ENCODE peak calls at places on chromosomes 11 and 22, in seven cellular contexts. One of them, this sample, is unnamed.

GRCh38 chr11:31327417-31327816 is 42.1 kb downstream of the DCDC1 start:
- DNase-seq in Caco-2: no peak
- DNase-seq in activated CD4-positive, CD25-positive, alpha-beta regulatory T cell: no peak
- DNase-seq in SHP77: no peak
- DNase-seq in CD4-positive, CD25-positive, alpha-beta regulatory T cell: no peak
- DNase-seq in IMR-90: no peak
- DNase-seq in tibial nerve: no peak
- DNase-seq in this sample: no peak

GRCh38 chr22:19178065-19178658 is 374 bp downstream of the SLC25A1 start:
- DNase-seq in Caco-2: peak; percentile 63
- DNase-seq in activated CD4-positive, CD25-positive, alpha-beta regulatory T cell: peak; percentile 47
- DNase-seq in SHP77: peak; percentile 39
- DNase-seq in CD4-positive, CD25-positive, alpha-beta regulatory T cell: peak; percentile 64
- DNase-seq in IMR-90: peak; percentile 11
- DNase-seq in tibial nerve: no peak
- DNase-seq in this sample: peak; percentile 11

GRCh38 chr11:78841451-78842060 is 266.9 kb upstream of the NARS2 start:
- DNase-seq in Caco-2: no peak
- DNase-seq in activated CD4-positive, CD25-positive, alpha-beta regulatory T cell: no peak
- DNase-seq in SHP77: no peak
- DNase-seq in CD4-positive, CD25-positive, alpha-beta regulatory T cell: no peak
- DNase-seq in IMR-90: peak; percentile 46
- DNase-seq in tibial nerve: no peak
- DNase-seq in this sample: peak; percentile 58

GRCh38 chr11:10377182-10377581 is 72.3 kb downstream of the ADM start:
- DNase-seq in Caco-2: no peak
- DNase-seq in activated CD4-positive, CD25-positive, alpha-beta regulatory T cell: no peak
- DNase-seq in SHP77: no peak
- DNase-seq in CD4-positive, CD25-positive, alpha-beta regulatory T cell: no peak
- DNase-seq in IMR-90: no peak
- DNase-seq in tibial nerve: no peak
- DNase-seq in this sample: peak; percentile 33

GRCh38 chr22:24400726-24401596 is 26.4 kb upstream of the ADORA2A start:
- DNase-seq in Caco-2: no peak
- DNase-seq in activated CD4-positive, CD25-positive, alpha-beta regulatory T cell: no peak
- DNase-seq in SHP77: no peak
- DNase-seq in CD4-positive, CD25-positive, alpha-beta regulatory T cell: no peak
- DNase-seq in IMR-90: peak; percentile 45
- DNase-seq in tibial nerve: no peak
- DNase-seq in this sample: peak; percentile 57

GRCh38 chr11:79090191-79090590 is 350.6 kb downstream of the TENM4 start:
- DNase-seq in Caco-2: no peak
- DNase-seq in activated CD4-positive, CD25-positive, alpha-beta regulatory T cell: no peak
- DNase-seq in SHP77: no peak
- DNase-seq in CD4-positive, CD25-positive, alpha-beta regulatory T cell: no peak
- DNase-seq in IMR-90: no peak
- DNase-seq in tibial nerve: no peak
- DNase-seq in this sample: no peak

GRCh38 chr22:20430641-20431519 is 6.7 kb downstream of the SCARF2 start:
- DNase-seq in Caco-2: no peak
- DNase-seq in activated CD4-positive, CD25-positive, alpha-beta regulatory T cell: peak; percentile 61
- DNase-seq in SHP77: no peak
- DNase-seq in CD4-positive, CD25-positive, alpha-beta regulatory T cell: peak; percentile 45
- DNase-seq in IMR-90: no peak
- DNase-seq in tibial nerve: no peak
- DNase-seq in this sample: no peak

GRCh38 chr11:129324533-129325175 is 51.0 kb upstream of the BARX2 start:
- DNase-seq in Caco-2: peak; percentile 85
- DNase-seq in activated CD4-positive, CD25-positive, alpha-beta regulatory T cell: no peak
- DNase-seq in SHP77: peak; percentile 84
- DNase-seq in CD4-positive, CD25-positive, alpha-beta regulatory T cell: no peak
- DNase-seq in IMR-90: no peak
- DNase-seq in tibial nerve: peak; percentile 15
- DNase-seq in this sample: peak; percentile 18

GRCh38 chr22:20130739-20131592 is 638 bp upstream of the ZDHHC8 start:
- DNase-seq in Caco-2: peak; percentile 68
- DNase-seq in activated CD4-positive, CD25-positive, alpha-beta regulatory T cell: peak; percentile 70
- DNase-seq in SHP77: peak; percentile 45
- DNase-seq in CD4-positive, CD25-positive, alpha-beta regulatory T cell: peak; percentile 75
- DNase-seq in IMR-90: peak; percentile 61
- DNase-seq in tibial nerve: peak; percentile 70
- DNase-seq in this sample: peak; percentile 53

GRCh38 chr22:28710889-28711285 is 30.7 kb downstream of the CHEK2 start:
- DNase-seq in Caco-2: no peak
- DNase-seq in activated CD4-positive, CD25-positive, alpha-beta regulatory T cell: no peak
- DNase-seq in SHP77: no peak
- DNase-seq in CD4-positive, CD25-positive, alpha-beta regulatory T cell: no peak
- DNase-seq in IMR-90: peak; percentile 43
- DNase-seq in tibial nerve: no peak
- DNase-seq in this sample: peak; percentile 60

GRCh38 chr11:94449437-94449836 is 44.2 kb downstream of the MRE11 start:
- DNase-seq in Caco-2: no peak
- DNase-seq in activated CD4-positive, CD25-positive, alpha-beta regulatory T cell: no peak
- DNase-seq in SHP77: peak; percentile 27
- DNase-seq in CD4-positive, CD25-positive, alpha-beta regulatory T cell: no peak
- DNase-seq in IMR-90: peak; percentile 88
- DNase-seq in tibial nerve: no peak
- DNase-seq in this sample: peak; percentile 97

GRCh38 chr11:76119779-76120178 is 86.5 kb downstream of the WNT11 start:
- DNase-seq in Caco-2: no peak
- DNase-seq in activated CD4-positive, CD25-positive, alpha-beta regulatory T cell: no peak
- DNase-seq in SHP77: no peak
- DNase-seq in CD4-positive, CD25-positive, alpha-beta regulatory T cell: no peak
- DNase-seq in IMR-90: no peak
- DNase-seq in tibial nerve: no peak
- DNase-seq in this sample: no peak

GRCh38 chr11:130625907-130626306 is 177.5 kb downstream of the ADAMTS15 start:
- DNase-seq in Caco-2: no peak
- DNase-seq in activated CD4-positive, CD25-positive, alpha-beta regulatory T cell: no peak
- DNase-seq in SHP77: no peak
- DNase-seq in CD4-positive, CD25-positive, alpha-beta regulatory T cell: no peak
- DNase-seq in IMR-90: no peak
- DNase-seq in tibial nerve: no peak
- DNase-seq in this sample: no peak

GRCh38 chr22:49838771-49839717 is 11.4 kb upstream of the BRD1 start:
- DNase-seq in Caco-2: no peak
- DNase-seq in activated CD4-positive, CD25-positive, alpha-beta regulatory T cell: peak; percentile 56
- DNase-seq in SHP77: no peak
- DNase-seq in CD4-positive, CD25-positive, alpha-beta regulatory T cell: peak; percentile 82
- DNase-seq in IMR-90: peak; percentile 33
- DNase-seq in tibial nerve: no peak
- DNase-seq in this sample: no peak

GRCh38 chr11:69080361-69080973 is 31.7 kb downstream of the TPCN2 start:
- DNase-seq in Caco-2: no peak
- DNase-seq in activated CD4-positive, CD25-positive, alpha-beta regulatory T cell: peak; percentile 31
- DNase-seq in SHP77: no peak
- DNase-seq in CD4-positive, CD25-positive, alpha-beta regulatory T cell: no peak
- DNase-seq in IMR-90: peak; percentile 25
- DNase-seq in tibial nerve: no peak
- DNase-seq in this sample: peak; percentile 26

GRCh38 chr11:78109011-78109685 is 29.5 kb upstream of the NDUFC2 start:
- DNase-seq in Caco-2: no peak
- DNase-seq in activated CD4-positive, CD25-positive, alpha-beta regulatory T cell: no peak
- DNase-seq in SHP77: no peak
- DNase-seq in CD4-positive, CD25-positive, alpha-beta regulatory T cell: no peak
- DNase-seq in IMR-90: no peak
- DNase-seq in tibial nerve: no peak
- DNase-seq in this sample: no peak

GRCh38 chr11:125954945-125955640 is 9.2 kb downstream of the VSIG10L2 start:
- DNase-seq in Caco-2: no peak
- DNase-seq in activated CD4-positive, CD25-positive, alpha-beta regulatory T cell: no peak
- DNase-seq in SHP77: no peak
- DNase-seq in CD4-positive, CD25-positive, alpha-beta regulatory T cell: no peak
- DNase-seq in IMR-90: no peak
- DNase-seq in tibial nerve: no peak
- DNase-seq in this sample: no peak

GRCh38 chr11:66268953-66269906 is 791 bp downstream of the RAB1B start:
- DNase-seq in Caco-2: peak; percentile 55
- DNase-seq in activated CD4-positive, CD25-positive, alpha-beta regulatory T cell: no peak
- DNase-seq in SHP77: no peak
- DNase-seq in CD4-positive, CD25-positive, alpha-beta regulatory T cell: no peak
- DNase-seq in IMR-90: peak; percentile 48
- DNase-seq in tibial nerve: no peak
- DNase-seq in this sample: peak; percentile 34

GRCh38 chr11:119101759-119102423 is at the start of gene DPAGT1:
- DNase-seq in Caco-2: peak; percentile 99
- DNase-seq in activated CD4-positive, CD25-positive, alpha-beta regulatory T cell: peak; percentile 71
- DNase-seq in SHP77: peak; percentile 97
- DNase-seq in CD4-positive, CD25-positive, alpha-beta regulatory T cell: peak; percentile 76
- DNase-seq in IMR-90: peak; percentile 97
- DNase-seq in tibial nerve: peak; percentile 90
- DNase-seq in this sample: peak; percentile 97

GRCh38 chr11:120181446-120181992 is 29.3 kb upstream of the OAF start:
- DNase-seq in Caco-2: no peak
- DNase-seq in activated CD4-positive, CD25-positive, alpha-beta regulatory T cell: no peak
- DNase-seq in SHP77: no peak
- DNase-seq in CD4-positive, CD25-positive, alpha-beta regulatory T cell: no peak
- DNase-seq in IMR-90: no peak
- DNase-seq in tibial nerve: peak; percentile 4
- DNase-seq in this sample: no peak

GRCh38 chr11:110200241-110200640 is 96.2 kb downstream of the RDX start:
- DNase-seq in Caco-2: no peak
- DNase-seq in activated CD4-positive, CD25-positive, alpha-beta regulatory T cell: no peak
- DNase-seq in SHP77: no peak
- DNase-seq in CD4-positive, CD25-positive, alpha-beta regulatory T cell: no peak
- DNase-seq in IMR-90: peak; percentile 71
- DNase-seq in tibial nerve: no peak
- DNase-seq in this sample: peak; percentile 79

GRCh38 chr11:76997512-76997911 is 36.7 kb upstream of the B3GNT6 start:
- DNase-seq in Caco-2: no peak
- DNase-seq in activated CD4-positive, CD25-positive, alpha-beta regulatory T cell: no peak
- DNase-seq in SHP77: no peak
- DNase-seq in CD4-positive, CD25-positive, alpha-beta regulatory T cell: no peak
- DNase-seq in IMR-90: no peak
- DNase-seq in tibial nerve: no peak
- DNase-seq in this sample: no peak

GRCh38 chr22:35995772-35996171 is 32.9 kb downstream of the RBFOX2 start:
- DNase-seq in Caco-2: no peak
- DNase-seq in activated CD4-positive, CD25-positive, alpha-beta regulatory T cell: no peak
- DNase-seq in SHP77: no peak
- DNase-seq in CD4-positive, CD25-positive, alpha-beta regulatory T cell: no peak
- DNase-seq in IMR-90: peak; percentile 99
- DNase-seq in tibial nerve: peak; percentile 75
- DNase-seq in this sample: peak; percentile 98

GRCh38 chr11:94776351-94777321 is 8.5 kb downstream of the AMOTL1 start:
- DNase-seq in Caco-2: peak; percentile 49
- DNase-seq in activated CD4-positive, CD25-positive, alpha-beta regulatory T cell: no peak
- DNase-seq in SHP77: peak; percentile 57
- DNase-seq in CD4-positive, CD25-positive, alpha-beta regulatory T cell: no peak
- DNase-seq in IMR-90: peak; percentile 74
- DNase-seq in tibial nerve: no peak
- DNase-seq in this sample: peak; percentile 87

GRCh38 chr22:49685116-49685515 is 142.6 kb downstream of the BRD1 start:
- DNase-seq in Caco-2: no peak
- DNase-seq in activated CD4-positive, CD25-positive, alpha-beta regulatory T cell: no peak
- DNase-seq in SHP77: no peak
- DNase-seq in CD4-positive, CD25-positive, alpha-beta regulatory T cell: no peak
- DNase-seq in IMR-90: no peak
- DNase-seq in tibial nerve: no peak
- DNase-seq in this sample: no peak

GRCh38 chr11:128291043-128291442 is 296.3 kb downstream of the ETS1 start:
- DNase-seq in Caco-2: no peak
- DNase-seq in activated CD4-positive, CD25-positive, alpha-beta regulatory T cell: no peak
- DNase-seq in SHP77: no peak
- DNase-seq in CD4-positive, CD25-positive, alpha-beta regulatory T cell: no peak
- DNase-seq in IMR-90: no peak
- DNase-seq in tibial nerve: no peak
- DNase-seq in this sample: no peak

GRCh38 chr22:48238966-48239365 is 1476.5 kb downstream of the TBC1D22A start:
- DNase-seq in Caco-2: no peak
- DNase-seq in activated CD4-positive, CD25-positive, alpha-beta regulatory T cell: no peak
- DNase-seq in SHP77: no peak
- DNase-seq in CD4-positive, CD25-positive, alpha-beta regulatory T cell: no peak
- DNase-seq in IMR-90: no peak
- DNase-seq in tibial nerve: no peak
- DNase-seq in this sample: no peak

GRCh38 chr11:15558513-15559181 is 443.9 kb downstream of the INSC start:
- DNase-seq in Caco-2: no peak
- DNase-seq in activated CD4-positive, CD25-positive, alpha-beta regulatory T cell: no peak
- DNase-seq in SHP77: no peak
- DNase-seq in CD4-positive, CD25-positive, alpha-beta regulatory T cell: no peak
- DNase-seq in IMR-90: no peak
- DNase-seq in tibial nerve: no peak
- DNase-seq in this sample: no peak

GRCh38 chr22:26585104-26585790 is 4.7 kb downstream of the TPST2 start:
- DNase-seq in Caco-2: no peak
- DNase-seq in activated CD4-positive, CD25-positive, alpha-beta regulatory T cell: no peak
- DNase-seq in SHP77: no peak
- DNase-seq in CD4-positive, CD25-positive, alpha-beta regulatory T cell: no peak
- DNase-seq in IMR-90: peak; percentile 79
- DNase-seq in tibial nerve: no peak
- DNase-seq in this sample: peak; percentile 68

GRCh38 chr22:35459423-35459894 is 59.5 kb downstream of the MCM5 start:
- DNase-seq in Caco-2: no peak
- DNase-seq in activated CD4-positive, CD25-positive, alpha-beta regulatory T cell: no peak
- DNase-seq in SHP77: no peak
- DNase-seq in CD4-positive, CD25-positive, alpha-beta regulatory T cell: no peak
- DNase-seq in IMR-90: no peak
- DNase-seq in tibial nerve: no peak
- DNase-seq in this sample: no peak

GRCh38 chr22:17830041-17830961 is 56.0 kb upstream of the BID start:
- DNase-seq in Caco-2: peak; percentile 81
- DNase-seq in activated CD4-positive, CD25-positive, alpha-beta regulatory T cell: peak; percentile 57
- DNase-seq in SHP77: peak; percentile 73
- DNase-seq in CD4-positive, CD25-positive, alpha-beta regulatory T cell: peak; percentile 68
- DNase-seq in IMR-90: peak; percentile 75
- DNase-seq in tibial nerve: peak; percentile 97
- DNase-seq in this sample: peak; percentile 78

This sample was measured in fibroblast of mammary gland.